ENCODE peak calls at places on chromosomes 16 and 17, in five cellular contexts. One of them, this sample, is unnamed.

GRCh38 chr17:32319548-32319905 is 22.4 kb downstream of the C17orf75 start:
- DNase-seq in stomach: peak
- DNase-seq in HEK293T: peak
- DNase-seq in ascending aorta: no peak
- DNase-seq in T-cell: peak
- DNase-seq in this sample: peak

GRCh38 chr16:68074850-68075249 is 10.3 kb upstream of the NFATC3 start:
- DNase-seq in stomach: peak
- DNase-seq in HEK293T: no peak
- DNase-seq in ascending aorta: no peak
- DNase-seq in T-cell: peak
- DNase-seq in this sample: peak

GRCh38 chr16:22264786-22265185 is 32.4 kb upstream of the POLR3E start:
- DNase-seq in stomach: no peak
- DNase-seq in HEK293T: no peak
- DNase-seq in ascending aorta: no peak
- DNase-seq in T-cell: no peak
- DNase-seq in this sample: no peak

GRCh38 chr16:22313876-22314470 is 16.8 kb downstream of the POLR3E start:
- DNase-seq in stomach: peak
- DNase-seq in HEK293T: no peak
- DNase-seq in ascending aorta: no peak
- DNase-seq in T-cell: no peak
- DNase-seq in this sample: no peak

GRCh38 chr16:67562526-67562917 is at the start of gene CTCF:
- DNase-seq in stomach: peak
- DNase-seq in HEK293T: peak
- DNase-seq in ascending aorta: no peak
- DNase-seq in T-cell: peak
- DNase-seq in this sample: no peak

GRCh38 chr17:44565866-44566443 is 8.7 kb downstream of the FZD2 start:
- DNase-seq in stomach: no peak
- DNase-seq in HEK293T: no peak
- DNase-seq in ascending aorta: no peak
- DNase-seq in T-cell: no peak
- DNase-seq in this sample: no peak

GRCh38 chr17:72940511-72940910 is 152.0 kb downstream of the SLC39A11 start:
- DNase-seq in stomach: no peak
- DNase-seq in HEK293T: no peak
- DNase-seq in ascending aorta: no peak
- DNase-seq in T-cell: no peak
- DNase-seq in this sample: no peak

GRCh38 chr17:27938864-27939263 is 45.7 kb upstream of the LYRM9 start:
- DNase-seq in stomach: no peak
- DNase-seq in HEK293T: no peak
- DNase-seq in ascending aorta: no peak
- DNase-seq in T-cell: no peak
- DNase-seq in this sample: no peak

GRCh38 chr17:1422907-1423306 is 22.9 kb upstream of the YWHAE start:
- DNase-seq in stomach: no peak
- DNase-seq in HEK293T: no peak
- DNase-seq in ascending aorta: no peak
- DNase-seq in T-cell: no peak
- DNase-seq in this sample: no peak

GRCh38 chr16:68995011-68995504 is 110.4 kb upstream of the HAS3 start:
- DNase-seq in stomach: no peak
- DNase-seq in HEK293T: peak
- DNase-seq in ascending aorta: no peak
- DNase-seq in T-cell: no peak
- DNase-seq in this sample: no peak

GRCh38 chr16:52128407-52128806 is 418.5 kb downstream of the TOX3 start:
- DNase-seq in stomach: no peak
- DNase-seq in HEK293T: no peak
- DNase-seq in ascending aorta: no peak
- DNase-seq in T-cell: no peak
- DNase-seq in this sample: no peak

GRCh38 chr16:75265911-75266701 is 14.7 kb upstream of the BCAR1 start:
- DNase-seq in stomach: peak
- DNase-seq in HEK293T: peak
- DNase-seq in ascending aorta: no peak
- DNase-seq in T-cell: no peak
- DNase-seq in this sample: no peak

GRCh38 chr17:29376667-29377268 is 13.4 kb upstream of the TAOK1 start:
- DNase-seq in stomach: no peak
- DNase-seq in HEK293T: no peak
- DNase-seq in ascending aorta: no peak
- DNase-seq in T-cell: no peak
- DNase-seq in this sample: no peak

GRCh38 chr17:60526726-60527125 is 684 bp upstream of the APPBP2 start:
- DNase-seq in stomach: no peak
- DNase-seq in HEK293T: no peak
- DNase-seq in ascending aorta: no peak
- DNase-seq in T-cell: no peak
- DNase-seq in this sample: no peak

GRCh38 chr16:85870159-85870558 is 28.8 kb upstream of the IRF8 start:
- DNase-seq in stomach: no peak
- DNase-seq in HEK293T: no peak
- DNase-seq in ascending aorta: no peak
- DNase-seq in T-cell: no peak
- DNase-seq in this sample: no peak

GRCh38 chr17:47941998-47942490 is 673 bp downstream of the PNPO start:
- DNase-seq in stomach: no peak
- DNase-seq in HEK293T: no peak
- DNase-seq in ascending aorta: no peak
- DNase-seq in T-cell: no peak
- DNase-seq in this sample: no peak

GRCh38 chr16:15741207-15741871 is 91.3 kb downstream of the NDE1 start:
- DNase-seq in stomach: no peak
- DNase-seq in HEK293T: no peak
- DNase-seq in ascending aorta: no peak
- DNase-seq in T-cell: no peak
- DNase-seq in this sample: no peak

GRCh38 chr17:14296511-14296910 is 4.4 kb upstream of the HS3ST3B1 start:
- DNase-seq in stomach: no peak
- DNase-seq in HEK293T: no peak
- DNase-seq in ascending aorta: no peak
- DNase-seq in T-cell: no peak
- DNase-seq in this sample: no peak

GRCh38 chr17:64779344-64780095 is 117.4 kb upstream of the SMURF2 start:
- DNase-seq in stomach: no peak
- DNase-seq in HEK293T: no peak
- DNase-seq in ascending aorta: no peak
- DNase-seq in T-cell: no peak
- DNase-seq in this sample: no peak

GRCh38 chr16:29230671-29231091 is 175.8 kb downstream of the NPIPB11 start:
- DNase-seq in stomach: no peak
- DNase-seq in HEK293T: no peak
- DNase-seq in ascending aorta: no peak
- DNase-seq in T-cell: no peak
- DNase-seq in this sample: no peak

GRCh38 chr17:73131993-73132595 is 32.7 kb upstream of the SSTR2 start:
- DNase-seq in stomach: no peak
- DNase-seq in HEK293T: no peak
- DNase-seq in ascending aorta: no peak
- DNase-seq in T-cell: no peak
- DNase-seq in this sample: no peak

GRCh38 chr17:7323731-7324437 is 5.3 kb downstream of the NEURL4 start:
- DNase-seq in stomach: peak
- DNase-seq in HEK293T: peak
- DNase-seq in ascending aorta: no peak
- DNase-seq in T-cell: peak
- DNase-seq in this sample: no peak

GRCh38 chr17:13337864-13338371 is 263.8 kb downstream of the HS3ST3A1 start:
- DNase-seq in stomach: no peak
- DNase-seq in HEK293T: peak
- DNase-seq in ascending aorta: no peak
- DNase-seq in T-cell: no peak
- DNase-seq in this sample: no peak

GRCh38 chr16:14672403-14672971 is 21.6 kb downstream of the PLA2G10 start:
- DNase-seq in stomach: peak
- DNase-seq in HEK293T: no peak
- DNase-seq in ascending aorta: no peak
- DNase-seq in T-cell: no peak
- DNase-seq in this sample: no peak

GRCh38 chr16:75758215-75758614 is 31.9 kb upstream of the CPHXL start:
- DNase-seq in stomach: no peak
- DNase-seq in HEK293T: no peak
- DNase-seq in ascending aorta: no peak
- DNase-seq in T-cell: no peak
- DNase-seq in this sample: no peak

GRCh38 chr16:76854234-76854633 is 336.8 kb upstream of the MON1B start:
- DNase-seq in stomach: no peak
- DNase-seq in HEK293T: no peak
- DNase-seq in ascending aorta: no peak
- DNase-seq in T-cell: no peak
- DNase-seq in this sample: no peak

GRCh38 chr17:50807014-50807413 is 28.4 kb upstream of the WFIKKN2 start:
- DNase-seq in stomach: no peak
- DNase-seq in HEK293T: no peak
- DNase-seq in ascending aorta: no peak
- DNase-seq in T-cell: no peak
- DNase-seq in this sample: no peak

GRCh38 chr16:70523621-70524405 is at the start of gene SF3B3:
- DNase-seq in stomach: peak
- DNase-seq in HEK293T: peak
- DNase-seq in ascending aorta: no peak
- DNase-seq in T-cell: peak
- DNase-seq in this sample: peak

GRCh38 chr16:80775450-80775849 is 28.9 kb downstream of the CDYL2 start:
- DNase-seq in stomach: no peak
- DNase-seq in HEK293T: no peak
- DNase-seq in ascending aorta: no peak
- DNase-seq in T-cell: no peak
- DNase-seq in this sample: no peak

GRCh38 chr16:68658258-68658973 is 13.3 kb downstream of the CDH3 start:
- DNase-seq in stomach: no peak
- DNase-seq in HEK293T: no peak
- DNase-seq in ascending aorta: no peak
- DNase-seq in T-cell: no peak
- DNase-seq in this sample: no peak

GRCh38 chr17:66466933-66467367 is 164.5 kb downstream of the PRKCA start:
- DNase-seq in stomach: no peak
- DNase-seq in HEK293T: no peak
- DNase-seq in ascending aorta: no peak
- DNase-seq in T-cell: no peak
- DNase-seq in this sample: no peak

GRCh38 chr16:78317871-78318270 is 218.4 kb downstream of the WWOX start:
- DNase-seq in stomach: no peak
- DNase-seq in HEK293T: no peak
- DNase-seq in ascending aorta: no peak
- DNase-seq in T-cell: no peak
- DNase-seq in this sample: no peak

GRCh38 chr16:88084881-88085280 is 133.6 kb downstream of the BANP start:
- DNase-seq in stomach: no peak
- DNase-seq in HEK293T: no peak
- DNase-seq in ascending aorta: no peak
- DNase-seq in T-cell: no peak
- DNase-seq in this sample: no peak

GRCh38 chr17:72754513-72754912 is 338.0 kb downstream of the SLC39A11 start:
- DNase-seq in stomach: no peak
- DNase-seq in HEK293T: no peak
- DNase-seq in ascending aorta: no peak
- DNase-seq in T-cell: no peak
- DNase-seq in this sample: no peak

GRCh38 chr17:81184596-81184995 is 18.6 kb upstream of the AATK start:
- DNase-seq in stomach: no peak
- DNase-seq in HEK293T: no peak
- DNase-seq in ascending aorta: no peak
- DNase-seq in T-cell: no peak
- DNase-seq in this sample: no peak

GRCh38 chr17:65085397-65085796 is 28.9 kb upstream of the GNA13 start:
- DNase-seq in stomach: no peak
- DNase-seq in HEK293T: no peak
- DNase-seq in ascending aorta: no peak
- DNase-seq in T-cell: no peak
- DNase-seq in this sample: no peak

GRCh38 chr16:61831351-61831933 is 204.8 kb downstream of the CDH8 start:
- DNase-seq in stomach: no peak
- DNase-seq in HEK293T: no peak
- DNase-seq in ascending aorta: no peak
- DNase-seq in T-cell: no peak
- DNase-seq in this sample: no peak

GRCh38 chr16:47143677-47144558 is at the start of gene NETO2:
- DNase-seq in stomach: peak
- DNase-seq in HEK293T: peak
- DNase-seq in ascending aorta: no peak
- DNase-seq in T-cell: peak
- DNase-seq in this sample: no peak

This sample was measured in esophagus squamous epithelium.